ENCODE peak calls at places on chromosomes 13 and 19, in six cellular contexts. T is GM23338, A is suprapubic skin, S is breast epithelium, H is H1, Q is esophagus muscularis mucosa. X is an unnamed sample. For H3K4me1, the result is how much of the 10 kb centered on the place peaks cover.

GRCh38 chr13:114059946-114060860 is 72.2 kb downstream of the RASA3 start:
- DNase-seq in T (no peak), A (no peak), S (no peak), H (no peak), Q (no peak), X (peak)

GRCh38 chr13:37869756-37870488 is at the start of gene TRPC4:
- DNase-seq in T (peak), A (no peak), S (no peak), H (no peak), Q (no peak), X (peak)

GRCh38 chr13:30094015-30094533 is 213.3 kb downstream of the KATNAL1 start:
- DNase-seq in T (no peak), A (peak), S (no peak), H (no peak), Q (no peak), X (no peak)

GRCh38 chr13:112685856-112686255 is 4.0 kb upstream of the ATP11A start:
- DNase-seq in T (no peak), A (peak), S (peak), H (no peak), Q (no peak), X (no peak)

GRCh38 chr13:44365008-44365407 is 8.6 kb upstream of the SERP2 start:
- DNase-seq in T (no peak), A (no peak), S (no peak), H (no peak), Q (no peak), X (no peak)

GRCh38 chr13:73299787-73300186 is 241.0 kb downstream of the KLF5 start:
- DNase-seq in T (no peak), A (no peak), S (no peak), H (no peak), Q (no peak), X (no peak)

GRCh38 chr13:53045110-53045509 is 16.5 kb downstream of the OLFM4 start:
- DNase-seq in T (no peak), A (no peak), S (no peak), H (no peak), Q (no peak), X (no peak)

GRCh38 chr19:3821857-3822364 is 35.7 kb upstream of the MATK start:
- DNase-seq in T (peak), A (no peak), S (peak), H (peak), Q (no peak), X (peak)

GRCh38 chr13:44763604-44764311 is 187.6 kb upstream of the TSC22D1 start:
- DNase-seq in T (no peak), A (no peak), S (peak), H (no peak), Q (no peak), X (peak)

GRCh38 chr13:36918246-36919060 is 1.6 kb downstream of the SMAD9 start:
- DNase-seq in T (peak), A (no peak), S (no peak), H (no peak), Q (no peak), X (no peak)

GRCh38 chr19:19778666-19779065 is 42.9 kb downstream of the ZNF506 start:
- DNase-seq in T (no peak), A (no peak), S (no peak), H (no peak), Q (no peak), X (no peak)

GRCh38 chr19:32599736-32600157 is 18.8 kb downstream of the PDCD5 start:
- DNase-seq in T (peak), A (no peak), S (no peak), H (no peak), Q (no peak), X (peak)

GRCh38 chr13:112069727-112070300 is 2.9 kb downstream of the SOX1 start:
- DNase-seq in T (no peak), A (peak), S (no peak), H (no peak), Q (peak), X (no peak)

GRCh38 chr19:16398530-16399241 is 73.1 kb downstream of the EPS15L1 start:
- DNase-seq in T (no peak), A (no peak), S (no peak), H (no peak), Q (no peak), X (no peak)

GRCh38 chr13:36885901-36886300 is 34.1 kb downstream of the SMAD9 start:
- DNase-seq in T (no peak), A (no peak), S (no peak), H (no peak), Q (no peak), X (no peak)

GRCh38 chr19:49441210-49441959 is at the start of gene SLC17A7:
- DNase-seq in T (peak), A (peak), S (no peak), H (no peak), Q (no peak), X (no peak)

GRCh38 chr13:65154661-65155447 is 2075.3 kb downstream of the PCDH9 start:
- DNase-seq in T (no peak), A (no peak), S (no peak), H (no peak), Q (no peak), X (no peak)

GRCh38 chr13:48475230-48475629 is 57.6 kb downstream of the RCBTB2 start:
- DNase-seq in T (peak), A (no peak), S (no peak), H (no peak), Q (no peak), X (no peak)

GRCh38 chr19:19372656-19373416 is 32.6 kb upstream of the GATAD2A start:
- DNase-seq in T (peak), A (no peak), S (no peak), H (no peak), Q (no peak), X (no peak)

GRCh38 chr13:79405501-79405830 is 589 bp downstream of the RBM26 start:
- DNase-seq in T (peak), A (no peak), S (no peak), H (no peak), Q (no peak), X (no peak)

GRCh38 chr13:46378411-46378810 is 8.6 kb downstream of the RUBCNL start:
- DNase-seq in T (no peak), A (no peak), S (no peak), H (no peak), Q (no peak), X (no peak)

GRCh38 chr19:30228113-30228725 is 144.0 kb upstream of the ZNF536 start:
- DNase-seq in T (peak), A (no peak), S (no peak), H (no peak), Q (no peak), X (no peak)

GRCh38 chr19:36064829-36065228 is 10.1 kb downstream of the WDR62 start:
- DNase-seq in T (no peak), A (no peak), S (no peak), H (no peak), Q (no peak), X (no peak)

GRCh38 chr13:108483981-108484380 is 145.4 kb upstream of the MYO16 start:
- DNase-seq in T (no peak), A (no peak), S (no peak), H (no peak), Q (no peak), X (no peak)

GRCh38 chr19:2543463-2544442 is 67.8 kb downstream of the GADD45B start:
- DNase-seq in T (peak), A (peak), S (peak), H (peak), Q (peak), X (peak)

GRCh38 chr13:50894042-50894441 is 15.5 kb upstream of the RNASEH2B start:
- DNase-seq in T (peak), A (no peak), S (no peak), H (no peak), Q (no peak), X (no peak)

GRCh38 chr19:51070334-51070886 is 5.5 kb upstream of the KLK13 start:
- DNase-seq in T (no peak), A (no peak), S (no peak), H (no peak), Q (no peak), X (no peak)

GRCh38 chr13:113650275-113650674 is 7.7 kb downstream of the ATP4B start:
- DNase-seq in T (no peak), A (peak), S (peak), H (no peak), Q (no peak), X (no peak)

GRCh38 chr19:32859591-32859990 is 10.0 kb downstream of the SLC7A9 start:
- DNase-seq in T (no peak), A (peak), S (no peak), H (no peak), Q (no peak), X (no peak)

GRCh38 chr19:15265849-15266248 is 33.6 kb upstream of the EPHX3 start:
- DNase-seq in T (no peak), A (peak), S (peak), H (no peak), Q (peak), X (peak)

GRCh38 chr19:15264933-15265206 is 32.6 kb upstream of the EPHX3 start:
- DNase-seq in T (no peak), A (no peak), S (no peak), H (no peak), Q (no peak), X (no peak)

GRCh38 chr19:15265214-15265613 is 33.0 kb upstream of the EPHX3 start:
- DNase-seq in T (no peak), A (no peak), S (no peak), H (no peak), Q (no peak), X (no peak)

GRCh38 chr19:15268192-15268927 is 36.1 kb upstream of the EPHX3 start:
- DNase-seq in T (no peak), A (no peak), S (no peak), H (no peak), Q (no peak), X (no peak)

GRCh38 chr19:15266683-15267082 is 34.4 kb upstream of the EPHX3 start:
- DNase-seq in T (no peak), A (no peak), S (no peak), H (no peak), Q (no peak), X (no peak)
- H3K4me1 ChIP-seq in T (under half), A (under half), S (under half), H (under half), Q (half or more), X (under half)

GRCh38 chr13:101661839-101662238 is 209.4 kb downstream of the ITGBL1 start:
- DNase-seq in T (no peak), A (no peak), S (no peak), H (no peak), Q (no peak), X (no peak)

GRCh38 chr13:101655435-101655834 is 203.0 kb downstream of the ITGBL1 start:
- DNase-seq in T (no peak), A (no peak), S (no peak), H (no peak), Q (no peak), X (no peak)

GRCh38 chr13:101654916-101655315 is 202.4 kb downstream of the ITGBL1 start:
- DNase-seq in T (no peak), A (no peak), S (no peak), H (no peak), Q (no peak), X (no peak)

GRCh38 chr13:101660711-101661110 is 208.2 kb downstream of the ITGBL1 start:
- DNase-seq in T (no peak), A (no peak), S (no peak), H (no peak), Q (no peak), X (no peak)
- TF ChIP-seq POLR2AphosphoS5 in T (no peak), A (no peak), S (no peak), H (no peak), Q (no peak), X (no peak)

GRCh38 chr13:97267418-97268059 is 45.4 kb downstream of the MBNL2 start:
- DNase-seq in T (peak), A (no peak), S (no peak), H (peak), Q (no peak), X (no peak)

GRCh38 chr13:97266734-97267417 is 44.7 kb downstream of the MBNL2 start:
- DNase-seq in T (peak), A (no peak), S (no peak), H (no peak), Q (no peak), X (no peak)

GRCh38 chr13:97269603-97270002 is 47.5 kb downstream of the MBNL2 start:
- DNase-seq in T (no peak), A (no peak), S (no peak), H (no peak), Q (no peak), X (no peak)

GRCh38 chr13:97266328-97266727 is 44.2 kb downstream of the MBNL2 start:
- DNase-seq in T (peak), A (no peak), S (no peak), H (no peak), Q (no peak), X (no peak)

GRCh38 chr13:97268772-97269171 is 46.6 kb downstream of the MBNL2 start:
- DNase-seq in T (peak), A (no peak), S (no peak), H (no peak), Q (no peak), X (no peak)
- TF ChIP-seq CTCF in T (peak), A (no peak), S (no peak), H (peak), Q (no peak), X (no peak)

DNA sequence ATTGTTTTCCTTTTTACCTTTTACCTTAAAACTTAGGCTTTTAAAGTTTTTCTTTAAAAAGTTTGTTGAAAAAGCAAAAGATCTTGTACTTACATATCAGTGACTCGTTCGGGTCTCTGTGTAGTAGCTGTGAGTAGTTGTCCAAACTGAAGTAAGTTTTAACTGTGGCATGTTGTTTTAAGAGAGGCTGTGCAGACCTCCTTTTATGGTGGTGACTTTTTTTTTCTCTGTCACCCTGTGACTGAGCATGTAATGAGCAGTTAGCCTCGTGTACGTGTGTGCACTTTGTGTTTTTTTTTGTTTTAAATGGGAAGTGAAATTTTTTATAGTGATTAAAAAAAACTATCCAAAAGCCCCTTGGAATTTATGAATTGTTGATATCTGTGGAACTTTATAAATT is at the start of gene GPR183:
- DNase-seq in T (no peak), A (no peak), S (no peak), H (no peak), Q (no peak), X (no peak)
- H3K4me1 ChIP-seq in T (under half), A (under half), S (under half), H (under half), Q (half or more), X (under half)

GRCh38 chr19:5624154-5624663 is 1.3 kb downstream of the SAFB start:
- DNase-seq in T (peak), A (no peak), S (peak), H (no peak), Q (no peak), X (peak)

GRCh38 chr19:5627395-5627904 is 4.6 kb downstream of the SAFB start:
- DNase-seq in T (peak), A (no peak), S (no peak), H (no peak), Q (peak), X (no peak)

GRCh38 chr19:5624741-5625140 is 1.9 kb downstream of the SAFB start:
- DNase-seq in T (peak), A (no peak), S (no peak), H (no peak), Q (no peak), X (no peak)

GRCh38 chr19:5623397-5624153 is 692 bp downstream of the SAFB start:
- DNase-seq in T (no peak), A (no peak), S (no peak), H (no peak), Q (no peak), X (no peak)

DNA sequence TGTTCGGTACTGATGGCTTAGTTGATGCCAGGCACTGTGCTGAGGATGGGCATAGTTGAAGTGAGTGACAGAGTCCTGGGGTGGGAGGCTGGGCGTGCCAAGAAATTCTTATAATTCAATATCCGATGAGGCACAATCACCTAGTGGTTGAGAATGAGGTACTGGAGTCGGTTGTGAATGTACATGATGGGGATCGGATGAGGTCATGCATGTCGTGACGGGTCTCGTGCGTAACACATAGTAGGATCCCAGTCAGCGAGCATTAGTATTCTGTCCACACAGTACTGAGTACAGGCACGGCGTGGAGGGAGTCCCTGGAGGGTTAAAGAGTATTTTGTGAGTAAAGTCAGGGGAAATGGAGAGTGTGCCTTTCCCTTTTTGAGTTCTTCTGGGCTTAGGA is 2.8 kb downstream of the SAFB start:
- DNase-seq in T (no peak), A (no peak), S (no peak), H (no peak), Q (no peak), X (no peak)
- TF ChIP-seq POLR2AphosphoS5 in T (no peak), A (no peak), S (no peak), H (no peak), Q (no peak), X (no peak)

X was measured in prostate gland.